ENCODE peak calls at places on chromosomes 6 and 20, in six cellular contexts. B is NB4, Z is sigmoid colon, X is nephron progenitor cell, O is upper lobe of left lung, G is type B pancreatic cell. Y is an unnamed sample.

GRCh38 chr6:43284986-43285385 is 13.1 kb upstream of the SLC22A7 start:
- DNase-seq in B (no peak), Z (no peak), X (peak), O (peak), G (no peak), Y (no peak)

GRCh38 chr6:48068326-48069191 is 42.4 kb downstream of the PTCHD4 start:
- DNase-seq in B (no peak), Z (no peak), X (peak), O (peak), G (peak), Y (no peak)

GRCh38 chr6:5698318-5698717 is 308.4 kb downstream of the NRN1 start:
- DNase-seq in B (no peak), Z (no peak), X (no peak), O (no peak), G (no peak), Y (no peak)

GRCh38 chr6:144156334-144156733 is 6.0 kb downstream of the STX11 start:
- DNase-seq in B (peak), Z (no peak), X (no peak), O (no peak), G (no peak), Y (no peak)

GRCh38 chr20:62938105-62938888 is at the start of gene GID8:
- DNase-seq in B (peak), Z (peak), X (no peak), O (peak), G (no peak), Y (peak)

GRCh38 chr6:137904822-137905617 is 38.0 kb downstream of the TNFAIP3 start:
- DNase-seq in B (peak), Z (no peak), X (no peak), O (peak), G (no peak), Y (no peak)

GRCh38 chr6:3627501-3627900 is 124.0 kb downstream of the PXDC1 start:
- DNase-seq in B (no peak), Z (no peak), X (no peak), O (no peak), G (no peak), Y (no peak)

GRCh38 chr6:106087548-106088325 is 1.6 kb downstream of the PRDM1 start:
- DNase-seq in B (no peak), Z (no peak), X (no peak), O (no peak), G (no peak), Y (no peak)

GRCh38 chr6:44043479-44044153 is 83.6 kb downstream of the MRPL14 start:
- DNase-seq in B (no peak), Z (no peak), X (no peak), O (no peak), G (no peak), Y (no peak)

GRCh38 chr20:23336476-23336875 is 14.1 kb upstream of the NXT1 start:
- DNase-seq in B (no peak), Z (no peak), X (no peak), O (no peak), G (no peak), Y (no peak)

GRCh38 chr6:36753671-36754485 is 56.3 kb downstream of the RAB44 start:
- DNase-seq in B (peak), Z (no peak), X (no peak), O (no peak), G (no peak), Y (no peak)

GRCh38 chr6:166597711-166598440 is 11.4 kb upstream of the RAMACL start:
- DNase-seq in B (no peak), Z (no peak), X (no peak), O (no peak), G (no peak), Y (no peak)

GRCh38 chr20:2767768-2768631 is 32.4 kb downstream of the CPXM1 start:
- DNase-seq in B (no peak), Z (no peak), X (no peak), O (peak), G (peak), Y (no peak)
- TF ChIP-seq CTCF in B (no peak), Z (no peak), X (no peak), O (no peak), G (no peak), Y (no peak)

GRCh38 chr20:50509923-50510705 is at the start of gene PTPN1:
- DNase-seq in B (peak), Z (peak), X (peak), O (peak), G (peak), Y (peak)
- TF ChIP-seq CTCF in B (no peak), Z (no peak), X (no peak), O (peak), G (peak), Y (no peak)

GRCh38 chr20:10219993-10220750 is 1.5 kb downstream of the SNAP25 start:
- DNase-seq in B (no peak), Z (no peak), X (no peak), O (no peak), G (no peak), Y (no peak)

GRCh38 chr20:10228330-10228729 is 9.7 kb downstream of the SNAP25 start:
- DNase-seq in B (no peak), Z (no peak), X (no peak), O (no peak), G (no peak), Y (no peak)

GRCh38 chr20:10231290-10231689 is 12.7 kb downstream of the SNAP25 start:
- DNase-seq in B (no peak), Z (no peak), X (no peak), O (no peak), G (no peak), Y (no peak)

GRCh38 chr20:10221022-10221421 is 2.4 kb downstream of the SNAP25 start:
- DNase-seq in B (no peak), Z (no peak), X (no peak), O (no peak), G (no peak), Y (no peak)

GRCh38 chr20:10225439-10226080 is 6.9 kb downstream of the SNAP25 start:
- DNase-seq in B (peak), Z (no peak), X (peak), O (no peak), G (no peak), Y (no peak)
- TF ChIP-seq CTCF in B (peak), Z (no peak), X (peak), O (no peak), G (peak), Y (no peak)

DNA sequence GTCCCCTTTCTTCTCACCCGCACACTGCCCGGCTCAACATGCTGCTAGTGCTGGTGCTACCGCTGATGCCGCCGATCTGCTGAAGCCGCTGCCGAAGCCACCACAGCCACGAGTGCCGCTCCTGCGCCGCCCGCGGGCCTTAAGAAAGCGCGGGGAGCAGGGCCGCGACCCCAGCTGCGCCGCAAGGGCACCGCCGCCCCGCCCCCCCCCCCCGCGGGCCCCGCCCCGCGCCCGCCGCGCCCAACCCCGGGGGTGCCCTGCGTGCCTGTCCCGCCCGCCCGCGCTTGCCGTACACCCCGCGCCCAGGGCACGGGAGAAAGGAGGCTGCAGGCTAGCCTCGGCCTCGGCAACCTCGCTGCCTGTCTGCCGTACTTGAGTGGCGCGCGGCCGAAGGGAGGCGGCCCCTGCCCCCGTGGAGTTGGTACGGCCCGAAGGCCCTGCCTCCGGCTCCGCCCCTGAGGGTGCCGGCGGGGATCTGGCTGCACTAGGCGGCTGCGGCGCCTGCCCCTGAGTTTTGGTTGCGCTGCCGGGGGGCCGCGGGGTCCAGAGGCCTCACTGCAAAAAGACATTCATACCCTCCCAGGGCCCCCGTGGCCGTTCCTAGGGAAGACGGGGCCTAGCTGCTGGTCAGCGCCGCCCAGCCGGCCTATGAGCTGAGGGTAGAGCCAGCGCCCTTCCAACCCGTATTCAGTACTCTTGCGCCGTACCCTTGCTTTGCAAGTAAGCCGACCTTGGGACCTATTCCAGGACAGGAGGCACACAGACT is at the start of gene SOD2:
- DNase-seq in B (peak), Z (peak), X (peak), O (peak), G (peak), Y (peak)
- TF ChIP-seq CTCF in B (no peak), Z (no peak), X (no peak), O (no peak), G (no peak), Y (no peak)

GRCh38 chr20:43983359-43983758 is 68.7 kb downstream of the TOX2 start:
- DNase-seq in B (peak), Z (no peak), X (peak), O (no peak), G (no peak), Y (no peak)
- TF ChIP-seq CTCF in B (peak), Z (no peak), X (no peak), O (no peak), G (peak), Y (no peak)

DNA sequence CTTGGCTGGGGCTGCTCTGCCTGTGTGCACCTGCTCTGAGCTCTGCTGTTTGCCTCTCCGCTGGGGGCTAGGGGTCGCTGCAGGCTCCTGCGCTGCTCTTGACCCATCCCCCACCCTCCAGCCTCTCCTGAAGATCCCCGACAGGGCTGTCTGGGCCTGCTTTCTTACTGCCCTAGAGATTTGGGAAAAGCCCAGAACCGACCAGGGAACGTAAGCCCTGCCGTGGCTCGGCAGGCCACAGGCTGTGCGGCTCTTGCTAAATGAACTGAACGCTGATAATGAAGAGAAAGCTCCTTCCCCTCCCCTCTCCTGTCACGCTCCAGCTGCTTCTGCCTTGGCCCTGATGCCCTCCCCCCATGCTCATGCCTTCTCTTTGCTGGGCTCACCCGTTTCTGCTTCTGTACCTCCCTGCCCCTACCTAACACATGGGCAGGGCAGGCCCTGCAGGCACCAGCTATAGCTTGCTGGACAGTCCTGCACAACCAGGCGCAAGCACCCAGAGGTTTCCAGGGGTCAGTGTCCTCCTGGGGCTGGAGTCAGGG is 32.0 kb upstream of the PCMTD2 start:
- DNase-seq in B (no peak), Z (no peak), X (peak), O (peak), G (no peak), Y (no peak)
- TF ChIP-seq CTCF in B (peak), Z (no peak), X (peak), O (no peak), G (peak), Y (no peak)

DNA sequence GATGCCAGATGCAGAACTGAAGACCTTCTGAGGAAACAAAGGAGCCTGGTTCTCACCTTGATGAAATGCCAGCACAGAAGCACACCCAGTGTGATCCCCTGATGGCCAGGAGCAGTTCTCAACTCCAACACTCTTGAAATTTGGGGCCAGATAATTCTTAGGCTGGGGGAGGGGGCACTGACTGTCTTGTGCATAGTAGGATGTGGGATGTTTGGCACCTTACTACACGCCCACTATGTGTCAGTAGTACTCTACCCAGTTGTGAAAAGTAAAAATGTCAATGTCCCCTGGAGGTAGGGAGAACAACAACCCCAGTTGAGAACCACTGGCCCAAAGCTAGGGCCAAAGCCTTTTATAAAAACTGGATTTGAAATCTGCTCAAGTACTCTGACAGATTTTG is 398.3 kb upstream of the ARID1B start:
- DNase-seq in B (no peak), Z (no peak), X (no peak), O (no peak), G (no peak), Y (no peak)
- TF ChIP-seq CTCF in B (no peak), Z (no peak), X (no peak), O (no peak), G (no peak), Y (no peak)

DNA sequence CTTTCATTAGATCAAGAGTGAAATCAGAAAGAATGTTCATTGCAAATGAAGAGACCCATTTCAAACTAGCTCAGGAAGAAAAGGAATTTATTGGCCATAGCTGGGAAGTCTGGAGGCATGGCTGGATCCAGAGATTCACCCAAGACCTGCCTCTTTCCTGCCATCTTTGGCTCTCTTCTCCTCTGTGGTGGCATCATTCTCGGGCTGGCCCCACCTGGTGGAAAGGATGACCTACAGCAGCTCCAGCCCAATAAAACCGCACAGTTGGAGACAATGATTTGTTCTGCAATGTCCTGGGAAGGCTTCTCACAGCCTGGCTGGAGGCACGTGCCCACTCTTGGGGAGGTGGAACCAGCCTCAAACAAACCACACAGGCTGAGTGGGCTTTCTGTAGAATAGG is 18.1 kb upstream of the FERMT1 start:
- DNase-seq in B (peak), Z (no peak), X (no peak), O (no peak), G (no peak), Y (no peak)
- TF ChIP-seq CTCF in B (peak), Z (no peak), X (no peak), O (no peak), G (peak), Y (no peak)

GRCh38 chr6:127608554-127609270 is 31.7 kb downstream of the C6orf58 start:
- DNase-seq in B (no peak), Z (no peak), X (no peak), O (no peak), G (no peak), Y (no peak)

DNA sequence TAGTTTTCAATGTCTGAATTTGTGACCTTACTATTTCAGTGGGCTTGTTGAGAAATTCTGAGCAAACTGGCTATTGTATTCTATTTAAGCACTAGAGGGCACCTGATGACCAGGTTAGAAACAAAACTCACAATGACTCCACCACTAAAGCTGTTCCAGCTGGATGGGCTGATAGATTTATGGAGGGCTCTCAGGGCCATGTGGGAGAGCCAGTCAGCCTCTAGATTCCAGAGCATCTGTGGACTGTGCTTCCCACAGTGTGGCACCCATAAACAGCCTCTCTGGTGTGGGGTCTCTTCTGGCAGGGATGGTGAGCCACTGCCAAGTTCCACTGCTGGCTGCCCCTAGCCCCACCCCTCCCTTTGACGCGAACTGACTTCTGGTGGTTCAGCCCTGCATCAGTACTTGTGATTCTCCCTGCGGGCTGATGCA is 29.2 kb downstream of the C6orf58 start:
- DNase-seq in B (peak), Z (no peak), X (peak), O (no peak), G (no peak), Y (no peak)
- TF ChIP-seq CTCF in B (peak), Z (peak), X (peak), O (no peak), G (peak), Y (no peak)